ENCODE peak calls at places on chromosomes 2 and 18, in seven cellular contexts. X, B, L, P, Q, W and F are unnamed samples.

GRCh38 chr2:61426267-61426897 is 44.5 kb downstream of the USP34 start:
- DNase-seq in L (peak; percentile 67), B (peak; percentile 61), W (peak; percentile 76), Q (peak; percentile 54), X (no peak), P (peak; percentile 11), F (no peak)

GRCh38 chr2:84487298-84487996 is 28.4 kb upstream of the SUCLG1 start:
- DNase-seq in X (peak; percentile 54), B (no peak), L (no peak), P (no peak), Q (no peak), W (no peak), F (no peak)

GRCh38 chr2:191043438-191043837 is 29.5 kb upstream of the STAT1 start:
- DNase-seq in W (no peak), P (peak; percentile 12), L (no peak), Q (no peak), X (no peak), B (no peak), F (no peak)

GRCh38 chr2:239574434-239575156 is 173.8 kb upstream of the HDAC4 start:
- DNase-seq in W (no peak), L (peak; percentile 39), X (peak; percentile 42), Q (no peak), P (no peak), B (peak; percentile 55), F (no peak)

GRCh38 chr18:36490907-36491306 is 193.4 kb downstream of the FHOD3 start:
- DNase-seq in X (no peak), L (no peak), W (no peak), B (no peak), Q (no peak), P (no peak), F (no peak)

GRCh38 chr2:149330127-149331022 is at the start of gene LYPD6:
- DNase-seq in W (no peak), L (peak; percentile 74), X (peak; percentile 85), B (peak; percentile 80), Q (peak; percentile 57), P (peak; percentile 72), F (peak; percentile 74)

GRCh38 chr2:230472619-230473018 is 56.6 kb downstream of the SP100 start:
- DNase-seq in Q (no peak), L (no peak), W (no peak), B (no peak), X (no peak), P (peak; percentile 50), F (no peak)

GRCh38 chr18:49177812-49178211 is 227.0 kb upstream of the SMAD7 start:
- DNase-seq in P (peak; percentile 63), B (no peak), Q (no peak), W (no peak), X (no peak), L (no peak), F (no peak)

DNA sequence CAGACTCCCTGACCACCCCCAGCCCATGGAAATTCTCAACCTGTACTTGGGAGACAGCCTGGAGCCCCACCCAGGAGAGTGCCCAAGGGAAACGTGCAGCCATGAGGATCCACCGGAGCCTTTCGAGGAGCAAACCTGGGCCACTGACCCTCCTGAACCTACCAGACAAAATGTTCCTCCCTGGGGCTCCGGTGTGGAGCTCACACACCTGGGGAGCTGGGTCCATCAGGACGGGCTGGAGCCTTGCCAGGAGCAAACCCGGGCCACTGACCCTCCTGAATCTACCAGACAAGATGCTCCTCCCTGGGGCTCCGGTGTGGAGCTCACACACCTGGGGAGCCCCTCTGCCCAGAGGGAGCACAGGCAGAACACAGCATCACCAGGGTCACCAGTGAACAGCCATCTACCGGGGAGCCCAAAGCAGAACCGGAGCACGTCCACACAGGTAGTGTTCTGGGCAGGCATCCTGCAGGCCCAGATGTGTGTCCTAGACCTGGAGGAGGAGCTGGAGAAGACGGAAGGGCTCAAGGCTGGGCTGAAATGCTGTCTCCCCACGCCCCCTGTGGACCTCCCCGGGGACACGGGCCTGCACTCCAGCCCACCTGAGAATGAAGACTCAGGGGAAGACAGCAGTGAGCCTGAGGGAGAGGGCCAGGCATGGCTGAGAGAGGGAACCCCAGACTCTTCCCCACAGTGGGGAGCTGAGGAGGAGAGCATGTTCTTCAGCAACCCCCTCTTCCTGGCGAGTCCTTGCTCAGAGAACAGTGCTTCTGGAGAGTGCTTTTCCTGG is 8.9 kb downstream of the PSD4 start:
- DNase-seq in Q (no peak), W (no peak), L (no peak), B (no peak), P (no peak), X (peak; percentile 44), F (no peak)
- H3K4me1 ChIP-seq in Q (peaks cover 9% of the 10 kb centered on the region), W (peaks cover 94% of the 10 kb centered on the region), L (peaks cover 38% of the 10 kb centered on the region), B (no peaks in the 10 kb centered on the region), P (no peaks in the 10 kb centered on the region), X (no peaks in the 10 kb centered on the region), F (no peaks in the 10 kb centered on the region)

GRCh38 chr2:45895477-45895876 is 244.0 kb downstream of the PRKCE start:
- DNase-seq in X (no peak), P (no peak), B (no peak), L (no peak), W (no peak), Q (no peak), F (no peak)
- H3K4me1 ChIP-seq in X (no peaks in the 10 kb centered on the region), P (no peaks in the 10 kb centered on the region), B (no peaks in the 10 kb centered on the region), L (peaks cover 85% of the 10 kb centered on the region), W (peaks cover 21% of the 10 kb centered on the region), Q (peaks cover 33% of the 10 kb centered on the region), F (no peaks in the 10 kb centered on the region)

GRCh38 chr2:41657231-41657630 is 390.6 kb upstream of the PKDCC start:
- DNase-seq in B (no peak), P (no peak), Q (no peak), W (no peak), X (no peak), L (no peak), F (no peak)

GRCh38 chr2:41659758-41660157 is 388.1 kb upstream of the PKDCC start:
- DNase-seq in X (no peak), P (no peak), Q (no peak), B (no peak), W (no peak), L (no peak), F (no peak)

GRCh38 chr2:41662461-41662860 is 385.4 kb upstream of the PKDCC start:
- DNase-seq in X (no peak), L (no peak), P (no peak), B (no peak), Q (no peak), W (no peak), F (no peak)
- H3K4me1 ChIP-seq in X (no peaks in the 10 kb centered on the region), L (no peaks in the 10 kb centered on the region), P (no peaks in the 10 kb centered on the region), B (no peaks in the 10 kb centered on the region), Q (no peaks in the 10 kb centered on the region), W (no peaks in the 10 kb centered on the region), F (no peaks in the 10 kb centered on the region)

DNA sequence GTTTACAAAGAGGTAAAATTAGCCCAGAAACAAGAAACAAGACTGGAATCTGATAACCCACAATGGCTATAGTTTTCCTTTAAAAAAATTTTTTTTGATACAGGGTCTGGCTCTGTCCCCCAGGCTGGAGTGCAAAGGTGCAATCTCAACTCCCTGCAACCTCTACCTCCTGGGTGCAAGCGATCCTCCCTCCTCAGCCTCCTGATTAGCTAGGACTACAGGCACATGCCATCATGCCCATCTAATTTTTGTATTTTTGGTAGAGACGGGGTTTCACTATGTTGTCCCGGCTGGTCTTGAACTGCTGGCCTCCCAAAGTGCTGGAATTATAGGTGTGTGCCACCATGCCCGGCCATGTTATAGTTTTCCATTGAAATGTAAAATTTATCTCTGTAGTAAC is 12.3 kb upstream of the PARD6G start:
- DNase-seq in X (no peak), L (no peak), Q (peak; percentile 22), W (no peak), P (no peak), B (no peak), F (no peak)
- H3K4me1 ChIP-seq in X (no peaks in the 10 kb centered on the region), L (no peaks in the 10 kb centered on the region), Q (no peaks in the 10 kb centered on the region), W (no peaks in the 10 kb centered on the region), P (no peaks in the 10 kb centered on the region), B (peaks cover 3% of the 10 kb centered on the region), F (no peaks in the 10 kb centered on the region)

GRCh38 chr18:23456835-23457234 is 3.7 kb downstream of the RIOK3 start:
- DNase-seq in W (no peak), X (no peak), P (no peak), B (no peak), Q (no peak), L (no peak), F (no peak)

GRCh38 chr18:23459530-23459921 is 6.4 kb downstream of the RIOK3 start:
- DNase-seq in P (no peak), W (no peak), Q (no peak), X (peak; percentile 70), B (no peak), L (no peak), F (no peak)

GRCh38 chr18:23462876-23463275 is 9.8 kb downstream of the RIOK3 start:
- DNase-seq in B (no peak), L (no peak), P (no peak), W (no peak), X (no peak), Q (no peak), F (no peak)

GRCh38 chr18:23458830-23459529 is 5.9 kb downstream of the RIOK3 start:
- DNase-seq in Q (no peak), B (no peak), P (no peak), W (no peak), L (no peak), X (no peak), F (no peak)

DNA sequence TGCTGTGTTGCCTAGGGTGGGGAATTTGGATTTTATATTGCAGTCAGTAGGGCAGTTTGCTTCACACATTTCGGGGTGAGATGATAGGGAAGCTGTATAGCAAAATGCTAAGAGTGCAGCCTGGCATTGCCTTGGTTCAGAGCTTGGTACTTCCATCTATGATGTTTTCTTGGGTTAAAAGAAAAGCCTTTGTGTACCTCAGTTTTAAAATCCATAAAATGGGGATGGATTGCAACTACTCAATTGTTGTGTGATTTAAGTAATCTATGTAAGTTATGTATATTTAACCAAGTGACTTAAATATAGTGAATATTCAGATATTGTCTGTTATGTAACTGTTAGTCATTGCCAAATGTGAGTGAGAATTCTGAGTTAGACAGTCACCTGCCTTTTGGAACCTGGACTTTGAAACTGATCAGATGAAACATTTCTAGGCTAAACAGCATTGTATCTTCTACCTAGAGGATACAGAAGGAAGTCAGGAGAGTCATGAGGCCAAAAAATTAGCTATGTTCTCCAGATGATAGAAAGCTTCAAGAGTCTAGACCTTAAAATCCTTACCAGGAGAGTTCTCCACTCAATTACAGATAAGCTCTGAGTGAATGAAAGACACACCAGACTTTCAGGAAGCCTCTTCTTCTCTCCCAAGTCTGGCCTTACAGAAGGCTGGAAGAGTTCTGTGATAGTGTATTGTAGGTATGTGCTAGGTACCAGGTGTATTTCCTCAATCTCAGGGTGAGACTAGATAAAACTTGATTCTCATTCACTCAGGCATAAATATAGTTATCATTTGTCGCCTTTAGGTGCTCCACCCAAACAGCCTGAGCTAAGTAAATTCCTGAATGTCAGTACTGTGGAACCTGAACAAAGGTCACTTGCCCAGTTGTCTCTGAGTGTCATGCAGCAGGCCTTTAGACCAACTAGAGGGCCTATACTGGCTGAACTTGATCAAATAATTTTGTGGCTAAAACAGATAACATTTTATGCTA is 7.5 kb downstream of the RIOK3 start:
- DNase-seq in P (no peak), X (no peak), B (no peak), W (no peak), Q (no peak), L (no peak), F (no peak)
- H3K4me1 ChIP-seq in P (peaks cover 2% of the 10 kb centered on the region), X (no peaks in the 10 kb centered on the region), B (peaks cover 50% of the 10 kb centered on the region), W (peaks cover 51% of the 10 kb centered on the region), Q (peaks cover 8% of the 10 kb centered on the region), L (peaks cover 55% of the 10 kb centered on the region), F (peaks cover 4% of the 10 kb centered on the region)